ENCODE peak calls at places on chromosomes 6 and 20, in five cellular contexts. J is IMR-90, Z is stomach, F is left ventricle myocardium inferior, B is PC-3. U is an unnamed sample.

GRCh38 chr6:4316867-4317400 is 181.6 kb upstream of the ECI2 start:
- DNase-seq in J (peak; percentile 90), Z (peak; percentile 37), F (peak; percentile 34), B (peak; percentile 83), U (peak; percentile 12)

GRCh38 chr6:83378621-83379388 is 52.0 kb downstream of the ME1 start:
- DNase-seq in J (peak; percentile 76), Z (no peak), F (no peak), B (no peak), U (no peak)

GRCh38 chr6:56860466-56860865 is 94.4 kb upstream of the BEND6 start:
- DNase-seq in J (peak; percentile 65), Z (no peak), F (no peak), B (peak; percentile 52), U (peak; percentile 38)

GRCh38 chr6:33856655-33857054 is 52.9 kb upstream of the MLN start:
- DNase-seq in J (no peak), Z (peak; percentile 31), F (no peak), B (no peak), U (no peak)

GRCh38 chr6:99736302-99736701 is 129.7 kb downstream of the PRDM13 start:
- DNase-seq in J (no peak), Z (no peak), F (no peak), B (peak; percentile 30), U (no peak)

GRCh38 chr6:75266716-75267291 is 17.8 kb downstream of the TMEM30A start:
- DNase-seq in J (peak; percentile 76), Z (no peak), F (no peak), B (peak; percentile 67), U (no peak)

GRCh38 chr6:135385299-135385698 is 112.2 kb downstream of the AHI1 start:
- DNase-seq in J (no peak), Z (no peak), F (no peak), B (no peak), U (no peak)

GRCh38 chr6:33979750-33980149 is 166.1 kb downstream of the GRM4 start:
- DNase-seq in J (no peak), Z (peak; percentile 21), F (no peak), B (no peak), U (no peak)

GRCh38 chr20:16865406-16865805 is 117.2 kb downstream of the OTOR start:
- DNase-seq in J (no peak), Z (no peak), F (no peak), B (no peak), U (no peak)

GRCh38 chr6:77015350-77015749 is 447.9 kb downstream of the HTR1B start:
- DNase-seq in J (peak; percentile 72), Z (no peak), F (no peak), B (no peak), U (peak; percentile 3)

GRCh38 chr6:55046869-55047422 is 127.4 kb upstream of the HCRTR2 start:
- DNase-seq in J (peak; percentile 23), Z (no peak), F (no peak), B (no peak), U (no peak)

GRCh38 chr6:38974389-38975133 is 74.0 kb upstream of the GLP1R start:
- DNase-seq in J (peak; percentile 4), Z (no peak), F (no peak), B (peak; percentile 44), U (peak; percentile 41)

GRCh38 chr20:45959956-45960630 is 11.9 kb downstream of the ZNF335 start:
- DNase-seq in J (no peak), Z (no peak), F (no peak), B (no peak), U (no peak)

GRCh38 chr6:102679844-102680243 is 1286.3 kb downstream of the GRIK2 start:
- DNase-seq in J (no peak), Z (no peak), F (no peak), B (no peak), U (no peak)

GRCh38 chr6:66555082-66555481 is 848.1 kb upstream of the EYS start:
- DNase-seq in J (no peak), Z (no peak), F (no peak), B (no peak), U (no peak)

GRCh38 chr20:32481311-32482103 is 103.6 kb downstream of the NOL4L start:
- DNase-seq in J (no peak), Z (no peak), F (no peak), B (no peak), U (no peak)

GRCh38 chr6:70371454-70372105 is 41.7 kb upstream of the FAM135A start:
- DNase-seq in J (peak; percentile 87), Z (no peak), F (no peak), B (peak; percentile 92), U (no peak)

GRCh38 chr20:24683676-24684075 is 214.2 kb downstream of the SYNDIG1 start:
- DNase-seq in J (no peak), Z (no peak), F (no peak), B (no peak), U (peak; percentile 85)

GRCh38 chr6:127146935-127147334 is 28.5 kb downstream of the RSPO3 start:
- DNase-seq in J (peak; percentile 82), Z (no peak), F (no peak), B (peak; percentile 27), U (peak; percentile 8)
- H3K9me3 ChIP-seq in J (no peaks in the 10 kb centered on the region), Z (no peaks in the 10 kb centered on the region), F (no peaks in the 10 kb centered on the region), B (no peaks in the 10 kb centered on the region), U (no peaks in the 10 kb centered on the region)

DNA sequence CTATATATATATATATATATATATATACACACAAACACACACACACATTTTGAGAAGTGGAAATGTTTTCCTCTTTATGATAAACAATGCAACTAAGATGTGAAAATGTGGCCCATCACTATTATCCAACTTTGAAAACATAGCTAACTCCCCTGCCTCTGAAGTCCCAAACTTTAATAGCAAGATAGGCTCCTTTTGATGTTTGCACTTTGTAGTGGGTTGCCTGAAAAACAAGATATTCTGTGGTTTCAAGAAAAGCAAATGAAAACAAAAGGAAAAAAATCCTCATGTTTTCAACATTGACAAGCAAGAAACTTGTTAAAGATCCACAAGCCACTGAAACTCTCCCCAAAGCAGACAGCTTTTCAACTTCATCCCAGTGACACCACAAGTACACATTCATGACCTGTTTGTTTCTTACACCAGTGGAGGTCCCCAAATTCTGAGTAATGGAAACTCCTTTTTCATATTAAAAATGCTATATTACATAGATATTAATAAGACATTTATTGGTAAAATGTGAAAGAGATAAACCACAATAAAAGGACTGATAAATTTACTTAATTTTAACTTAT is 90.0 kb downstream of the IPCEF1 start:
- DNase-seq in J (no peak), Z (no peak), F (no peak), B (no peak), U (no peak)
- H3K4me3 ChIP-seq in J (no peak overlapping the region), Z (no peak overlapping the region), F (no peak overlapping the region), B (no peak overlapping the region), U (no peak overlapping the region)

GRCh38 chr6:22302828-22303227 is 6.0 kb upstream of the PRL start:
- DNase-seq in J (no peak), Z (no peak), F (no peak), B (no peak), U (no peak)
- H3K9me3 ChIP-seq in J (no peaks in the 10 kb centered on the region), Z (no peaks in the 10 kb centered on the region), F (no peaks in the 10 kb centered on the region), B (no peaks in the 10 kb centered on the region), U (no peaks in the 10 kb centered on the region)

GRCh38 chr6:44133003-44133931 is 5.9 kb downstream of the TMEM63B start:
- DNase-seq in J (peak; percentile 39), Z (peak; percentile 64), F (peak; percentile 55), B (peak; percentile 60), U (peak; percentile 77)
- H3K4me3 ChIP-seq in J (no peak overlapping the region), Z (peak overlapping the region; percentile 17), F (peak overlapping the region; percentile 50), B (no peak overlapping the region), U (no peak overlapping the region)

GRCh38 chr6:318265-318890 is 26.1 kb downstream of the DUSP22 start:
- DNase-seq in J (no peak), Z (no peak), F (no peak), B (no peak), U (no peak)

GRCh38 chr6:315921-316752 is 23.9 kb downstream of the DUSP22 start:
- DNase-seq in J (no peak), Z (no peak), F (no peak), B (no peak), U (peak; percentile 36)

GRCh38 chr6:317452-318144 is 25.3 kb downstream of the DUSP22 start:
- DNase-seq in J (no peak), Z (no peak), F (no peak), B (no peak), U (no peak)

GRCh38 chr6:316753-317038 is 24.4 kb downstream of the DUSP22 start:
- DNase-seq in J (no peak), Z (no peak), F (no peak), B (no peak), U (no peak)

GRCh38 chr6:317068-317451 is 24.8 kb downstream of the DUSP22 start:
- DNase-seq in J (no peak), Z (no peak), F (no peak), B (no peak), U (no peak)
- H3K9me3 ChIP-seq in J (peaks cover 2% of the 10 kb centered on the region), Z (no peaks in the 10 kb centered on the region), F (no peaks in the 10 kb centered on the region), B (no peaks in the 10 kb centered on the region), U (no peaks in the 10 kb centered on the region)

U was measured in MG63.